ENCODE peak calls at places on chromosome 1, in five cellular contexts. T is tibial nerve; N is naive thymus-derived CD4-positive, alpha-beta T cell; R is cardiac muscle cell; Q is breast epithelium. X is an unnamed sample. For H3K4me1, H3K36me3 and H3K27me3, the result is how much of the 10 kb centered on the place peaks cover.

GRCh38 chr1:23613191-23614126 is 54.2 kb upstream of the ID3 start:
- DNase-seq in N (peak), R (no peak), Q (peak), T (no peak), X (no peak)

GRCh38 chr1:22370190-22370498 is 81.5 kb upstream of the ZBTB40 start:
- DNase-seq in T (no peak), R (no peak), Q (no peak), N (no peak), X (no peak)

GRCh38 chr1:194277927-194278326 is 1091.5 kb upstream of the B3GALT2 start:
- DNase-seq in T (no peak), R (no peak), N (no peak), Q (no peak), X (no peak)

GRCh38 chr1:212630159-212630900 is 21.8 kb downstream of the ATF3 start:
- DNase-seq in T (peak), R (peak), N (peak), Q (peak), X (no peak)

GRCh38 chr1:13960376-13960987 is 260.5 kb downstream of the PRDM2 start:
- DNase-seq in N (peak), R (peak), T (peak), Q (peak), X (peak)

GRCh38 chr1:77829851-77830250 is 50.4 kb downstream of the MIGA1 start:
- DNase-seq in T (no peak), Q (no peak), R (no peak), N (no peak), X (no peak)

GRCh38 chr1:159942700-159943640 is 2.4 kb downstream of the IGSF9 start:
- DNase-seq in T (no peak), Q (peak), N (no peak), R (no peak), X (no peak)

GRCh38 chr1:236851871-236852270 is 56.8 kb downstream of the MTR start:
- DNase-seq in N (no peak), T (no peak), R (no peak), Q (no peak), X (no peak)

GRCh38 chr1:162065016-162065415 is 4.5 kb upstream of the NOS1AP start:
- DNase-seq in Q (no peak), R (no peak), N (no peak), T (no peak), X (no peak)

DNA sequence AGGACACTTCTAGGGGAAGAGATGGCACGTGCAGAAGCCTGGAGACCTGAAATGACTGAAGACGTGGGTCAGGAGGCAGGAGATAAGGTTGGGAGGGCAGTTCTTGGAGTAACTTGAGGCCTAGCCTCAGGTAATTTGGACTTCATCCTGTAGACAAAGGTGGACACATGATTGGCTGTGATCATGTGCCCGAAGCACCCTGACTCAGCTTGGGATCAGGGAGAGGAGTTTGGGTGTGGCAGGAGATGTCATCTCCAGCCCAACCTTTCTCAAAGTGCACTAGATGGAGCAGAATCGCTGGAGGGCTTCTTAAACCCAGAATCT is 1.5 kb downstream of the SLC66A1 start:
- DNase-seq in N (no peak), T (no peak), R (no peak), Q (no peak), X (no peak)
- H3K4me1 ChIP-seq in N (under half), T (under half), R (under half), Q (under half), X (under half)

DNA sequence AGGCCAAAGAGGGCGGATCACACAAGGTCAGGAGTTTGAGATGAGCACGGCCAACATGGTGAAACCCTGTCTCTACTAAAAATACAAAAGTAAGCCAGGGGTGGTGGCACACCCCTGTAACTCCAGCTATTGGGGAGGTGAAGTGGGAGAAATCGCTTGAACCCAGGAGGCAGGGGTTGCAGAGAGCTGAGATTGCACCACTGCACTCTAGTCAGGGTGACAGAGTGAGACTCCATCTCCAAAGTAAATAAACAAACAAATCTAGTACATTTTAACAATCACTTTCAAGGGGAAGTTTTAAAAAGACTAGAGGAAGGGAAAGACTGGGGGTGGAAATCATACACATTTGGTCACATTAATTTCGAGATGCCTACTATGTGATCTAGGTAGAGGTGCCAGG is 6.8 kb downstream of the TFB2M start:
- DNase-seq in R (no peak), N (no peak), T (no peak), Q (no peak), X (no peak)
- H3K36me3 ChIP-seq in R (under half), N (under half), T (half or more), Q (under half), X (under half)

GRCh38 chr1:47444317-47444577 is 6.4 kb downstream of the FOXD2 start:
- DNase-seq in R (no peak), N (no peak), T (no peak), Q (no peak), X (no peak)
- H3K27me3 ChIP-seq in R (half or more), N (under half), T (under half), Q (half or more), X (half or more)

GRCh38 chr1:201719812-201720521 is 109.0 kb upstream of the IPO9 start:
- DNase-seq in T (peak), N (no peak), R (peak), Q (peak), X (no peak)
- H3K4me1 ChIP-seq in T (under half), N (under half), R (half or more), Q (under half), X (under half)

X was measured in effector memory CD4-positive, alpha-beta T cell.